ENCODE peak calls at places on chromosome 17, in seven cellular contexts. I is tibial nerve; X is stimulated activated CD4-positive, alpha-beta T cell treated with anti-CD3 and anti-CD28 coated beads, Interleukin-1b, Interleukin-23, amount 100 ng/mL, for 1 hour; N is iris pigment epithelial cell; H is CD4-positive, alpha-beta T cell; Z is T-helper 2 cell; E is stimulated activated CD8-positive, alpha-beta memory T cell treated with anti-CD3 and anti-CD28 coated beads, Interleukin-7, amount 100 ng/mL, for 1 hour. Q is an unnamed sample.

GRCh38 chr17:53336281-53336680 is 486.4 kb upstream of the KIF2B start:
- DNase-seq in I (no peak), X (no peak), N (peak), H (no peak), Z (no peak), E (no peak), Q (no peak)

GRCh38 chr17:36899250-36900129 is 37.8 kb upstream of the LHX1 start:
- DNase-seq in I (no peak), X (no peak), N (no peak), H (no peak), Z (no peak), E (no peak), Q (no peak)

GRCh38 chr17:5813357-5813756 is 229.0 kb upstream of the NLRP1 start:
- DNase-seq in I (no peak), X (no peak), N (no peak), H (no peak), Z (no peak), E (no peak), Q (no peak)

GRCh38 chr17:39591958-39592954 is 15.5 kb downstream of the NEUROD2 start:
- DNase-seq in I (peak), X (no peak), N (peak), H (no peak), Z (no peak), E (no peak), Q (no peak)

GRCh38 chr17:17485420-17485819 is 8.6 kb downstream of the MED9 start:
- DNase-seq in I (no peak), X (no peak), N (no peak), H (no peak), Z (no peak), E (no peak), Q (no peak)

GRCh38 chr17:74619077-74619673 is 4.4 kb downstream of the CD300E start:
- DNase-seq in I (peak), X (no peak), N (no peak), H (no peak), Z (no peak), E (no peak), Q (no peak)

GRCh38 chr17:74274060-74274702 is at the start of gene DNAI2:
- DNase-seq in I (no peak), X (no peak), N (no peak), H (no peak), Z (no peak), E (no peak), Q (no peak)

GRCh38 chr17:1999557-2000251 is 25.4 kb downstream of the RTN4RL1 start:
- DNase-seq in I (no peak), X (no peak), N (no peak), H (no peak), Z (no peak), E (no peak), Q (peak)

GRCh38 chr17:34645636-34646035 is 66.3 kb downstream of the TMEM132E start:
- DNase-seq in I (no peak), X (no peak), N (no peak), H (no peak), Z (no peak), E (no peak), Q (no peak)